ENCODE peak calls at places on chromosome 18, in six cellular contexts. One of them, this sample, is unnamed.

GRCh38 chr18:35413163-35413511 is 36.0 kb upstream of the ZNF396 start:
- DNase-seq in Daoy: no peak
- DNase-seq in progenitor cell of endocrine pancreas: no peak
- DNase-seq in HT1080: no peak
- DNase-seq in mucosa of gallbladder: no peak
- DNase-seq in activated T-helper 1 cell treated with anti-CD3 and anti-CD28 coated beads, Interleukin-12 subunit alpha, Interleukin-12 subunit beta, Interleukin-2, Interleukin-4 antibody, amounts not matched to agents 30 ng/mL and 10 ng/mL and 1 ng/mL, durations not matched to agents 14 hours and 24 hours and 36 hours: no peak
- DNase-seq in this sample: no peak

GRCh38 chr18:61833387-61833786 is 59.4 kb downstream of the RNF152 start:
- DNase-seq in mucosa of gallbladder: no peak
- DNase-seq in HT1080: peak
- DNase-seq in activated T-helper 1 cell treated with anti-CD3 and anti-CD28 coated beads, Interleukin-12 subunit alpha, Interleukin-12 subunit beta, Interleukin-2, Interleukin-4 antibody, amounts not matched to agents 30 ng/mL and 10 ng/mL and 1 ng/mL, durations not matched to agents 14 hours and 24 hours and 36 hours: no peak
- DNase-seq in progenitor cell of endocrine pancreas: no peak
- DNase-seq in Daoy: peak
- DNase-seq in this sample: peak

GRCh38 chr18:76565238-76566173 is 70.5 kb upstream of the ZNF516 start:
- DNase-seq in progenitor cell of endocrine pancreas: no peak
- DNase-seq in activated T-helper 1 cell treated with anti-CD3 and anti-CD28 coated beads, Interleukin-12 subunit alpha, Interleukin-12 subunit beta, Interleukin-2, Interleukin-4 antibody, amounts not matched to agents 30 ng/mL and 10 ng/mL and 1 ng/mL, durations not matched to agents 14 hours and 24 hours and 36 hours: no peak
- DNase-seq in Daoy: peak
- DNase-seq in HT1080: peak
- DNase-seq in mucosa of gallbladder: peak
- DNase-seq in this sample: peak

GRCh38 chr18:29191263-29191662 is 1014.3 kb upstream of the CDH2 start:
- DNase-seq in HT1080: peak
- DNase-seq in Daoy: peak
- DNase-seq in activated T-helper 1 cell treated with anti-CD3 and anti-CD28 coated beads, Interleukin-12 subunit alpha, Interleukin-12 subunit beta, Interleukin-2, Interleukin-4 antibody, amounts not matched to agents 30 ng/mL and 10 ng/mL and 1 ng/mL, durations not matched to agents 14 hours and 24 hours and 36 hours: no peak
- DNase-seq in mucosa of gallbladder: no peak
- DNase-seq in progenitor cell of endocrine pancreas: no peak
- DNase-seq in this sample: peak

GRCh38 chr18:58076052-58076451 is 32.0 kb downstream of the NEDD4L start:
- DNase-seq in Daoy: no peak
- DNase-seq in activated T-helper 1 cell treated with anti-CD3 and anti-CD28 coated beads, Interleukin-12 subunit alpha, Interleukin-12 subunit beta, Interleukin-2, Interleukin-4 antibody, amounts not matched to agents 30 ng/mL and 10 ng/mL and 1 ng/mL, durations not matched to agents 14 hours and 24 hours and 36 hours: no peak
- DNase-seq in progenitor cell of endocrine pancreas: no peak
- DNase-seq in HT1080: peak
- DNase-seq in mucosa of gallbladder: no peak
- DNase-seq in this sample: peak

GRCh38 chr18:24975499-24975898 is 376.5 kb downstream of the ZNF521 start:
- DNase-seq in Daoy: no peak
- DNase-seq in activated T-helper 1 cell treated with anti-CD3 and anti-CD28 coated beads, Interleukin-12 subunit alpha, Interleukin-12 subunit beta, Interleukin-2, Interleukin-4 antibody, amounts not matched to agents 30 ng/mL and 10 ng/mL and 1 ng/mL, durations not matched to agents 14 hours and 24 hours and 36 hours: no peak
- DNase-seq in progenitor cell of endocrine pancreas: no peak
- DNase-seq in mucosa of gallbladder: no peak
- DNase-seq in HT1080: no peak
- DNase-seq in this sample: no peak

GRCh38 chr18:62717059-62717849 is 1.9 kb downstream of the PHLPP1 start:
- DNase-seq in Daoy: peak
- DNase-seq in mucosa of gallbladder: peak
- DNase-seq in progenitor cell of endocrine pancreas: no peak
- DNase-seq in HT1080: peak
- DNase-seq in activated T-helper 1 cell treated with anti-CD3 and anti-CD28 coated beads, Interleukin-12 subunit alpha, Interleukin-12 subunit beta, Interleukin-2, Interleukin-4 antibody, amounts not matched to agents 30 ng/mL and 10 ng/mL and 1 ng/mL, durations not matched to agents 14 hours and 24 hours and 36 hours: peak
- DNase-seq in this sample: peak

GRCh38 chr18:70321616-70322015 is 32.8 kb downstream of the SOCS6 start:
- DNase-seq in progenitor cell of endocrine pancreas: no peak
- DNase-seq in mucosa of gallbladder: no peak
- DNase-seq in activated T-helper 1 cell treated with anti-CD3 and anti-CD28 coated beads, Interleukin-12 subunit alpha, Interleukin-12 subunit beta, Interleukin-2, Interleukin-4 antibody, amounts not matched to agents 30 ng/mL and 10 ng/mL and 1 ng/mL, durations not matched to agents 14 hours and 24 hours and 36 hours: no peak
- DNase-seq in HT1080: no peak
- DNase-seq in Daoy: no peak
- DNase-seq in this sample: no peak

GRCh38 chr18:39685303-39685902 is 2119.8 kb upstream of the CELF4 start:
- DNase-seq in progenitor cell of endocrine pancreas: no peak
- DNase-seq in Daoy: no peak
- DNase-seq in mucosa of gallbladder: no peak
- DNase-seq in activated T-helper 1 cell treated with anti-CD3 and anti-CD28 coated beads, Interleukin-12 subunit alpha, Interleukin-12 subunit beta, Interleukin-2, Interleukin-4 antibody, amounts not matched to agents 30 ng/mL and 10 ng/mL and 1 ng/mL, durations not matched to agents 14 hours and 24 hours and 36 hours: no peak
- DNase-seq in HT1080: no peak
- DNase-seq in this sample: no peak

GRCh38 chr18:13893418-13893760 is 21.9 kb downstream of the MC2R start:
- DNase-seq in HT1080: no peak
- DNase-seq in Daoy: no peak
- DNase-seq in progenitor cell of endocrine pancreas: no peak
- DNase-seq in activated T-helper 1 cell treated with anti-CD3 and anti-CD28 coated beads, Interleukin-12 subunit alpha, Interleukin-12 subunit beta, Interleukin-2, Interleukin-4 antibody, amounts not matched to agents 30 ng/mL and 10 ng/mL and 1 ng/mL, durations not matched to agents 14 hours and 24 hours and 36 hours: no peak
- DNase-seq in mucosa of gallbladder: no peak
- DNase-seq in this sample: no peak

GRCh38 chr18:10518595-10519273 is 7.1 kb upstream of the NAPG start:
- DNase-seq in progenitor cell of endocrine pancreas: no peak
- DNase-seq in mucosa of gallbladder: peak
- DNase-seq in activated T-helper 1 cell treated with anti-CD3 and anti-CD28 coated beads, Interleukin-12 subunit alpha, Interleukin-12 subunit beta, Interleukin-2, Interleukin-4 antibody, amounts not matched to agents 30 ng/mL and 10 ng/mL and 1 ng/mL, durations not matched to agents 14 hours and 24 hours and 36 hours: no peak
- DNase-seq in Daoy: peak
- DNase-seq in HT1080: no peak
- DNase-seq in this sample: peak

GRCh38 chr18:69795785-69796184 is 151.9 kb downstream of the CD226 start:
- DNase-seq in mucosa of gallbladder: no peak
- DNase-seq in progenitor cell of endocrine pancreas: no peak
- DNase-seq in activated T-helper 1 cell treated with anti-CD3 and anti-CD28 coated beads, Interleukin-12 subunit alpha, Interleukin-12 subunit beta, Interleukin-2, Interleukin-4 antibody, amounts not matched to agents 30 ng/mL and 10 ng/mL and 1 ng/mL, durations not matched to agents 14 hours and 24 hours and 36 hours: no peak
- DNase-seq in HT1080: peak
- DNase-seq in Daoy: no peak
- DNase-seq in this sample: peak

GRCh38 chr18:62324917-62325805 is at the start of gene TNFRSF11A:
- DNase-seq in progenitor cell of endocrine pancreas: peak
- DNase-seq in activated T-helper 1 cell treated with anti-CD3 and anti-CD28 coated beads, Interleukin-12 subunit alpha, Interleukin-12 subunit beta, Interleukin-2, Interleukin-4 antibody, amounts not matched to agents 30 ng/mL and 10 ng/mL and 1 ng/mL, durations not matched to agents 14 hours and 24 hours and 36 hours: peak
- DNase-seq in HT1080: peak
- DNase-seq in Daoy: peak
- DNase-seq in mucosa of gallbladder: peak
- DNase-seq in this sample: no peak

GRCh38 chr18:42274488-42275137 is 319.6 kb downstream of the PIK3C3 start:
- DNase-seq in progenitor cell of endocrine pancreas: no peak
- DNase-seq in HT1080: peak
- DNase-seq in Daoy: no peak
- DNase-seq in activated T-helper 1 cell treated with anti-CD3 and anti-CD28 coated beads, Interleukin-12 subunit alpha, Interleukin-12 subunit beta, Interleukin-2, Interleukin-4 antibody, amounts not matched to agents 30 ng/mL and 10 ng/mL and 1 ng/mL, durations not matched to agents 14 hours and 24 hours and 36 hours: no peak
- DNase-seq in mucosa of gallbladder: no peak
- DNase-seq in this sample: no peak

GRCh38 chr18:7658701-7659100 is 91.6 kb downstream of the PTPRM start:
- DNase-seq in HT1080: no peak
- DNase-seq in progenitor cell of endocrine pancreas: no peak
- DNase-seq in mucosa of gallbladder: no peak
- DNase-seq in activated T-helper 1 cell treated with anti-CD3 and anti-CD28 coated beads, Interleukin-12 subunit alpha, Interleukin-12 subunit beta, Interleukin-2, Interleukin-4 antibody, amounts not matched to agents 30 ng/mL and 10 ng/mL and 1 ng/mL, durations not matched to agents 14 hours and 24 hours and 36 hours: no peak
- DNase-seq in Daoy: no peak
- DNase-seq in this sample: no peak

GRCh38 chr18:48003426-48004349 is 73.2 kb upstream of the SMAD2 start:
- DNase-seq in HT1080: peak
- DNase-seq in progenitor cell of endocrine pancreas: no peak
- DNase-seq in Daoy: peak
- DNase-seq in activated T-helper 1 cell treated with anti-CD3 and anti-CD28 coated beads, Interleukin-12 subunit alpha, Interleukin-12 subunit beta, Interleukin-2, Interleukin-4 antibody, amounts not matched to agents 30 ng/mL and 10 ng/mL and 1 ng/mL, durations not matched to agents 14 hours and 24 hours and 36 hours: no peak
- DNase-seq in mucosa of gallbladder: peak
- DNase-seq in this sample: peak

GRCh38 chr18:2448565-2449151 is 122.6 kb downstream of the METTL4 start:
- DNase-seq in mucosa of gallbladder: no peak
- DNase-seq in HT1080: no peak
- DNase-seq in progenitor cell of endocrine pancreas: no peak
- DNase-seq in activated T-helper 1 cell treated with anti-CD3 and anti-CD28 coated beads, Interleukin-12 subunit alpha, Interleukin-12 subunit beta, Interleukin-2, Interleukin-4 antibody, amounts not matched to agents 30 ng/mL and 10 ng/mL and 1 ng/mL, durations not matched to agents 14 hours and 24 hours and 36 hours: no peak
- DNase-seq in Daoy: no peak
- DNase-seq in this sample: no peak

GRCh38 chr18:29248856-29249255 is 1071.9 kb upstream of the CDH2 start:
- DNase-seq in activated T-helper 1 cell treated with anti-CD3 and anti-CD28 coated beads, Interleukin-12 subunit alpha, Interleukin-12 subunit beta, Interleukin-2, Interleukin-4 antibody, amounts not matched to agents 30 ng/mL and 10 ng/mL and 1 ng/mL, durations not matched to agents 14 hours and 24 hours and 36 hours: no peak
- DNase-seq in progenitor cell of endocrine pancreas: no peak
- DNase-seq in Daoy: no peak
- DNase-seq in mucosa of gallbladder: no peak
- DNase-seq in HT1080: no peak
- DNase-seq in this sample: no peak

GRCh38 chr18:8610442-8610801 is 1.2 kb downstream of the RAB12 start:
- DNase-seq in activated T-helper 1 cell treated with anti-CD3 and anti-CD28 coated beads, Interleukin-12 subunit alpha, Interleukin-12 subunit beta, Interleukin-2, Interleukin-4 antibody, amounts not matched to agents 30 ng/mL and 10 ng/mL and 1 ng/mL, durations not matched to agents 14 hours and 24 hours and 36 hours: no peak
- DNase-seq in mucosa of gallbladder: no peak
- DNase-seq in progenitor cell of endocrine pancreas: no peak
- DNase-seq in Daoy: no peak
- DNase-seq in HT1080: no peak
- DNase-seq in this sample: no peak

GRCh38 chr18:22848618-22849017 is 84.5 kb upstream of the RBBP8 start:
- DNase-seq in mucosa of gallbladder: no peak
- DNase-seq in HT1080: peak
- DNase-seq in activated T-helper 1 cell treated with anti-CD3 and anti-CD28 coated beads, Interleukin-12 subunit alpha, Interleukin-12 subunit beta, Interleukin-2, Interleukin-4 antibody, amounts not matched to agents 30 ng/mL and 10 ng/mL and 1 ng/mL, durations not matched to agents 14 hours and 24 hours and 36 hours: no peak
- DNase-seq in progenitor cell of endocrine pancreas: no peak
- DNase-seq in Daoy: no peak
- DNase-seq in this sample: no peak

GRCh38 chr18:22840606-22841144 is 92.5 kb upstream of the RBBP8 start:
- DNase-seq in mucosa of gallbladder: no peak
- DNase-seq in Daoy: no peak
- DNase-seq in HT1080: no peak
- DNase-seq in activated T-helper 1 cell treated with anti-CD3 and anti-CD28 coated beads, Interleukin-12 subunit alpha, Interleukin-12 subunit beta, Interleukin-2, Interleukin-4 antibody, amounts not matched to agents 30 ng/mL and 10 ng/mL and 1 ng/mL, durations not matched to agents 14 hours and 24 hours and 36 hours: no peak
- DNase-seq in progenitor cell of endocrine pancreas: no peak
- DNase-seq in this sample: no peak

GRCh38 chr18:8936646-8937045 is 165.9 kb upstream of the NDUFV2 start:
- DNase-seq in activated T-helper 1 cell treated with anti-CD3 and anti-CD28 coated beads, Interleukin-12 subunit alpha, Interleukin-12 subunit beta, Interleukin-2, Interleukin-4 antibody, amounts not matched to agents 30 ng/mL and 10 ng/mL and 1 ng/mL, durations not matched to agents 14 hours and 24 hours and 36 hours: no peak
- DNase-seq in Daoy: no peak
- DNase-seq in progenitor cell of endocrine pancreas: no peak
- DNase-seq in mucosa of gallbladder: no peak
- DNase-seq in HT1080: no peak
- DNase-seq in this sample: no peak

GRCh38 chr18:63518178-63519012 is 23.8 kb upstream of the SERPINB12 start:
- DNase-seq in progenitor cell of endocrine pancreas: peak
- DNase-seq in mucosa of gallbladder: peak
- DNase-seq in Daoy: peak
- DNase-seq in activated T-helper 1 cell treated with anti-CD3 and anti-CD28 coated beads, Interleukin-12 subunit alpha, Interleukin-12 subunit beta, Interleukin-2, Interleukin-4 antibody, amounts not matched to agents 30 ng/mL and 10 ng/mL and 1 ng/mL, durations not matched to agents 14 hours and 24 hours and 36 hours: peak
- DNase-seq in HT1080: peak
- DNase-seq in this sample: peak

GRCh38 chr18:79782566-79783308 is 15.0 kb upstream of the KCNG2 start:
- DNase-seq in progenitor cell of endocrine pancreas: no peak
- DNase-seq in mucosa of gallbladder: no peak
- DNase-seq in Daoy: no peak
- DNase-seq in activated T-helper 1 cell treated with anti-CD3 and anti-CD28 coated beads, Interleukin-12 subunit alpha, Interleukin-12 subunit beta, Interleukin-2, Interleukin-4 antibody, amounts not matched to agents 30 ng/mL and 10 ng/mL and 1 ng/mL, durations not matched to agents 14 hours and 24 hours and 36 hours: no peak
- DNase-seq in HT1080: no peak
- DNase-seq in this sample: no peak

GRCh38 chr18:2901405-2901989 is 54.7 kb downstream of the EMILIN2 start:
- DNase-seq in Daoy: no peak
- DNase-seq in mucosa of gallbladder: no peak
- DNase-seq in progenitor cell of endocrine pancreas: no peak
- DNase-seq in activated T-helper 1 cell treated with anti-CD3 and anti-CD28 coated beads, Interleukin-12 subunit alpha, Interleukin-12 subunit beta, Interleukin-2, Interleukin-4 antibody, amounts not matched to agents 30 ng/mL and 10 ng/mL and 1 ng/mL, durations not matched to agents 14 hours and 24 hours and 36 hours: no peak
- DNase-seq in HT1080: no peak
- DNase-seq in this sample: no peak

GRCh38 chr18:80033181-80034067 is 810 bp upstream of the RBFA start:
- DNase-seq in activated T-helper 1 cell treated with anti-CD3 and anti-CD28 coated beads, Interleukin-12 subunit alpha, Interleukin-12 subunit beta, Interleukin-2, Interleukin-4 antibody, amounts not matched to agents 30 ng/mL and 10 ng/mL and 1 ng/mL, durations not matched to agents 14 hours and 24 hours and 36 hours: peak
- DNase-seq in Daoy: no peak
- DNase-seq in progenitor cell of endocrine pancreas: no peak
- DNase-seq in HT1080: peak
- DNase-seq in mucosa of gallbladder: no peak
- DNase-seq in this sample: peak

GRCh38 chr18:35386600-35387366 is 9.6 kb upstream of the ZNF396 start:
- DNase-seq in HT1080: peak
- DNase-seq in mucosa of gallbladder: peak
- DNase-seq in progenitor cell of endocrine pancreas: peak
- DNase-seq in activated T-helper 1 cell treated with anti-CD3 and anti-CD28 coated beads, Interleukin-12 subunit alpha, Interleukin-12 subunit beta, Interleukin-2, Interleukin-4 antibody, amounts not matched to agents 30 ng/mL and 10 ng/mL and 1 ng/mL, durations not matched to agents 14 hours and 24 hours and 36 hours: peak
- DNase-seq in Daoy: peak
- DNase-seq in this sample: peak

GRCh38 chr18:74748809-74749208 is 151.1 kb downstream of the ZNF407 start:
- DNase-seq in HT1080: no peak
- DNase-seq in activated T-helper 1 cell treated with anti-CD3 and anti-CD28 coated beads, Interleukin-12 subunit alpha, Interleukin-12 subunit beta, Interleukin-2, Interleukin-4 antibody, amounts not matched to agents 30 ng/mL and 10 ng/mL and 1 ng/mL, durations not matched to agents 14 hours and 24 hours and 36 hours: no peak
- DNase-seq in progenitor cell of endocrine pancreas: no peak
- DNase-seq in mucosa of gallbladder: no peak
- DNase-seq in Daoy: no peak
- DNase-seq in this sample: no peak

GRCh38 chr18:68428666-68429065 is 286.2 kb downstream of the TMX3 start:
- DNase-seq in progenitor cell of endocrine pancreas: no peak
- DNase-seq in mucosa of gallbladder: no peak
- DNase-seq in Daoy: no peak
- DNase-seq in activated T-helper 1 cell treated with anti-CD3 and anti-CD28 coated beads, Interleukin-12 subunit alpha, Interleukin-12 subunit beta, Interleukin-2, Interleukin-4 antibody, amounts not matched to agents 30 ng/mL and 10 ng/mL and 1 ng/mL, durations not matched to agents 14 hours and 24 hours and 36 hours: no peak
- DNase-seq in HT1080: no peak
- DNase-seq in this sample: no peak

GRCh38 chr18:54284967-54285785 is 15.9 kb downstream of the POLI start:
- DNase-seq in Daoy: peak
- DNase-seq in activated T-helper 1 cell treated with anti-CD3 and anti-CD28 coated beads, Interleukin-12 subunit alpha, Interleukin-12 subunit beta, Interleukin-2, Interleukin-4 antibody, amounts not matched to agents 30 ng/mL and 10 ng/mL and 1 ng/mL, durations not matched to agents 14 hours and 24 hours and 36 hours: peak
- DNase-seq in HT1080: peak
- DNase-seq in mucosa of gallbladder: no peak
- DNase-seq in progenitor cell of endocrine pancreas: no peak
- DNase-seq in this sample: peak

GRCh38 chr18:7830468-7830867 is 263.4 kb downstream of the PTPRM start:
- DNase-seq in HT1080: no peak
- DNase-seq in progenitor cell of endocrine pancreas: no peak
- DNase-seq in mucosa of gallbladder: no peak
- DNase-seq in Daoy: no peak
- DNase-seq in activated T-helper 1 cell treated with anti-CD3 and anti-CD28 coated beads, Interleukin-12 subunit alpha, Interleukin-12 subunit beta, Interleukin-2, Interleukin-4 antibody, amounts not matched to agents 30 ng/mL and 10 ng/mL and 1 ng/mL, durations not matched to agents 14 hours and 24 hours and 36 hours: no peak
- DNase-seq in this sample: no peak

GRCh38 chr18:23066504-23067039 is 68.7 kb upstream of the CABLES1 start:
- DNase-seq in activated T-helper 1 cell treated with anti-CD3 and anti-CD28 coated beads, Interleukin-12 subunit alpha, Interleukin-12 subunit beta, Interleukin-2, Interleukin-4 antibody, amounts not matched to agents 30 ng/mL and 10 ng/mL and 1 ng/mL, durations not matched to agents 14 hours and 24 hours and 36 hours: no peak
- DNase-seq in Daoy: no peak
- DNase-seq in HT1080: no peak
- DNase-seq in progenitor cell of endocrine pancreas: no peak
- DNase-seq in mucosa of gallbladder: no peak
- DNase-seq in this sample: no peak

This sample was measured in H4.